ENCODE peak calls at places on chromosome 22, in ten cellular contexts. Q is OCI-LY7, C is esophagus squamous epithelium, H is HCT116, A is IMR-90, I is lower lobe of right lung, M is kidney, P is PC-9, G is fibroblast of lung, O is DND-41. S is an unnamed sample.

GRCh38 chr22:49300951-49301397 is 526.7 kb downstream of the BRD1 start:
- DNase-seq in G (no peak), Q (no peak), M (no peak), P (no peak), O (no peak), C (no peak), A (no peak), H (no peak), I (no peak), S (no peak)

GRCh38 chr22:50688448-50688847 is 15.8 kb downstream of the SHANK3 start:
- DNase-seq in H (no peak), A (no peak), Q (no peak), I (no peak), C (no peak), O (no peak), M (no peak), G (no peak), P (no peak), S (peak; percentile 41)

GRCh38 chr22:25388866-25389540 is 169.6 kb downstream of the CRYBB2 start:
- DNase-seq in P (no peak), H (no peak), A (no peak), M (peak; percentile 42), O (peak; percentile 84), C (no peak), I (no peak), Q (peak; percentile 17), G (no peak), S (no peak)

GRCh38 chr22:30781271-30781875 is 86.7 kb downstream of the OSBP2 start:
- DNase-seq in I (no peak), M (peak; percentile 23), H (no peak), O (no peak), C (no peak), A (peak; percentile 16), G (peak; percentile 34), Q (no peak), P (no peak), S (no peak)

GRCh38 chr22:37211853-37212173 is 464 bp downstream of the SSTR3 start:
- DNase-seq in Q (no peak), C (no peak), I (peak; percentile 29), O (no peak), A (no peak), H (no peak), M (peak; percentile 69), G (no peak), P (no peak), S (peak; percentile 57)

GRCh38 chr22:17962168-17962567 is 62.2 kb downstream of the MICAL3 start:
- DNase-seq in H (no peak), C (no peak), O (no peak), Q (no peak), A (no peak), I (no peak), P (no peak), G (no peak), M (no peak), S (no peak)

GRCh38 chr22:17783773-17784480 is 9.7 kb upstream of the BID start:
- DNase-seq in P (no peak), A (no peak), O (no peak), I (no peak), G (no peak), C (no peak), M (no peak), H (no peak), Q (no peak), S (no peak)

GRCh38 chr22:32847067-32847491 is 45.6 kb downstream of the TIMP3 start:
- DNase-seq in Q (no peak), A (no peak), O (no peak), G (peak; percentile 63), P (no peak), C (no peak), M (no peak), I (no peak), H (no peak), S (peak; percentile 87)

GRCh38 chr22:34761111-34761510 is 304.8 kb upstream of the ISX start:
- DNase-seq in A (no peak), Q (no peak), O (no peak), P (no peak), G (peak; percentile 6), I (no peak), C (no peak), H (no peak), M (no peak), S (no peak)

GRCh38 chr22:26990503-26991189 is 333.3 kb downstream of the MIAT start:
- DNase-seq in M (no peak), O (no peak), A (no peak), C (no peak), Q (no peak), G (no peak), P (no peak), I (no peak), H (no peak), S (no peak)

GRCh38 chr22:38298312-38299000 is 18.8 kb downstream of the CSNK1E start:
- DNase-seq in M (no peak), O (peak; percentile 25), H (peak; percentile 58), G (peak; percentile 100), I (no peak), P (peak; percentile 100), Q (peak; percentile 53), A (peak; percentile 88), C (no peak), S (no peak)

GRCh38 chr22:33906954-33907353 is 13.3 kb downstream of the LARGE1 start:
- DNase-seq in O (no peak), I (no peak), Q (no peak), A (no peak), H (no peak), M (no peak), G (no peak), P (no peak), C (no peak), S (no peak)

GRCh38 chr22:44957267-44957905 is 52.4 kb downstream of the PHF21B start:
- DNase-seq in I (no peak), H (no peak), Q (no peak), P (no peak), M (no peak), A (peak; percentile 6), G (no peak), O (no peak), C (no peak), S (no peak)
- TF ChIP-seq CTCF in I (no peak), H (peak; percentile 31), Q (peak; percentile 40), P (peak; percentile 24), M (no peak), A (peak; percentile 32), G (no peak), O (peak; percentile 4), C (no peak), S (no peak)

DNA sequence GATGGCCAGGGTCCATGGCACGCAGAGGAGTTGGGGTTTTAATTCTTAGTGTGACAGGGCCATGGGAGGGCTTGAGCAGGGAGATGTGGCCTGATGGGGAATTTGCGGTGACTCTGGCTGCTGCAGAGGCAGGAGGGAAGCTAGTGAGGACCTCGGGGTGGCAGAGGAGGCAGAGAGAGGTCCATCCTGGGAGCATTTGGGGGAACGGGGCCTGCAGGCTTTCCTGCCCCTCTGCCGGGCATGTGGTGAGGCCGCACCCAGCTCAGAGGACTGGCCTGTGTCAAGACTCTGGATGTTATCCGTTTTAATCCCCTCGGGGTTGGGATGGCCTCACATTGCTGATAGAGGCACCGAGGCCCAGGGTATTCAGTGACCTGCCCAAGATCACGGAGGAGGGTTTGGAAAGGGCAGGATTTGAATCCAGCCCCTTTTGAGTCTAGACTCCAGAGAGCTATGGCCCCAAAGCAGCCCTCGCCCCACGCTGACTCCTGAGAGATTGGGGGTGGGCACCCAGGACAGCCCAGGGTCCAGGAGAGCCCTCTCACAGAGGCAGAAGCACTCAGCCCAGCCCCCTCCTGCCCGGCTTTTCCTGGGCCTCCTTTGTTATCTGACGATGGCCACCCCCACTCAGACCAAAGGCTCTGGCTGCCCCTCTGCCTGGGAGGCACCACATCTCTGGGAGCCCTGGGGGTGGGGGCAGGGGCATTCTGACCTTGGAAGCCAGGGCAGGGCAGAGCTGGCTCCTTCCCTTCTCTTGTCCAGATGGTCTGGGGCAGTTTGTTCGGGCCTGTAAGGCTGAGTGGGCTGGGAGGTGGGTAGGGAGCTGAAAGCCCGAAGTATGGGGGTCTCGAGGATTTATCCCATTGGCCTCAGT is 13.9 kb downstream of the MGAT3 start:
- DNase-seq in I (no peak), O (no peak), Q (no peak), G (no peak), C (no peak), P (no peak), A (no peak), H (no peak), M (no peak), S (no peak)
- H3K4me3 ChIP-seq in I (no peak overlapping the region), O (no peak overlapping the region), Q (peak overlapping the region; percentile 25), G (no peak overlapping the region), C (no peak overlapping the region), P (no peak overlapping the region), A (no peak overlapping the region), H (no peak overlapping the region), M (peak overlapping the region; percentile 59), S (no peak overlapping the region)

DNA sequence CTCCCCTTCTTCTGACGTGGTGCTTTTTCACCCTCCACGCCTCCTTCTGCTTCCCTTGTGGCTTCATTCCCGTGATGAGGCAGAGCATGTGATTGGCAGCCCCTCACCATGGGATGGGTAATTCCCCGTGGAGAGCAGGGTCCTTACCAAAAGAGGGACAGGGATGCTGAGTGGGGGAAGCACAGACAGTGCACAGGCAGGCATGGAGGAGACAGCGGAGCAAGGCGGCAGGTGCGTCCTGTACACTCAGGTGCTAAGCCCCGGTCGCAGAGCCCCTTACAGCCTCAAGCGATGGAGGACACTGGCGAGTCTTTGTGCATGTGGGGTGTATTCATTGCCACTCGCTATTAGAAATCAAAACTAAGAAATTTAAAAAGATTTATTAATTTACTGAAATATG is 19.8 kb upstream of the GRAMD4 start:
- DNase-seq in I (no peak), O (no peak), C (no peak), G (no peak), Q (no peak), H (no peak), M (no peak), P (no peak), A (no peak), S (no peak)
- H3K27ac ChIP-seq in I (no peak overlapping the region), O (peak overlapping the region; percentile 79), C (no peak overlapping the region), G (no peak overlapping the region), Q (no peak overlapping the region), H (no peak overlapping the region), M (no peak overlapping the region), P (no peak overlapping the region), A (no peak overlapping the region), S (no peak overlapping the region)

GRCh38 chr22:43270949-43271348 is 72.2 kb downstream of the SCUBE1 start:
- DNase-seq in M (no peak), A (no peak), C (no peak), H (no peak), P (no peak), O (no peak), I (no peak), Q (no peak), G (no peak), S (no peak)

GRCh38 chr22:43274595-43275240 is 68.5 kb downstream of the SCUBE1 start:
- DNase-seq in A (no peak), O (no peak), Q (no peak), M (no peak), I (no peak), G (no peak), P (no peak), C (no peak), H (no peak), S (no peak)

GRCh38 chr22:43272301-43272700 is 70.9 kb downstream of the SCUBE1 start:
- DNase-seq in M (no peak), O (no peak), G (peak; percentile 63), Q (no peak), P (no peak), C (no peak), H (no peak), I (peak; percentile 65), A (peak; percentile 18), S (no peak)

GRCh38 chr22:43273902-43274484 is 69.2 kb downstream of the SCUBE1 start:
- DNase-seq in H (peak; percentile 47), P (peak; percentile 43), C (no peak), O (peak; percentile 58), A (peak; percentile 46), G (peak; percentile 33), I (no peak), Q (peak; percentile 55), M (no peak), S (no peak)

GRCh38 chr22:43272869-43273318 is 70.3 kb downstream of the SCUBE1 start:
- DNase-seq in G (no peak), I (no peak), P (no peak), M (no peak), O (no peak), C (no peak), Q (no peak), H (no peak), A (no peak), S (no peak)
- TF ChIP-seq CTCF in G (no peak), I (no peak), P (no peak), M (no peak), O (no peak), C (no peak), Q (no peak), H (no peak), A (no peak), S (no peak)

S was measured in sigmoid colon.